ENCODE peak calls at places on chromosomes 16 and 17, in four cellular contexts. M is caudate nucleus, O is cardiac muscle cell, X is endodermal cell. T is an unnamed sample.

GRCh38 chr17:42155614-42156045 is 841 bp upstream of the RAB5C start:
- DNase-seq in X (peak), M (no peak), O (no peak), T (no peak)

GRCh38 chr16:51184702-51185433 is 33.8 kb upstream of the SALL1 start:
- DNase-seq in O (no peak), X (no peak), M (no peak), T (no peak)

GRCh38 chr17:10200016-10200415 is 1.6 kb upstream of the GAS7 start:
- DNase-seq in M (no peak), X (no peak), O (no peak), T (no peak)

GRCh38 chr17:64164592-64165285 is 34.8 kb upstream of the ERN1 start:
- DNase-seq in X (no peak), O (no peak), M (no peak), T (no peak)

GRCh38 chr16:80372341-80372740 is 168.5 kb upstream of the DYNLRB2 start:
- DNase-seq in M (no peak), O (no peak), X (no peak), T (no peak)

GRCh38 chr16:24980077-24980793 is 34.9 kb downstream of the ARHGAP17 start:
- DNase-seq in O (no peak), X (peak), M (no peak), T (peak)

GRCh38 chr17:81579821-81580321 is 27.7 kb upstream of the FAAP100 start:
- DNase-seq in O (peak), M (no peak), X (no peak), T (no peak)

GRCh38 chr17:72039490-72039889 is 81.3 kb upstream of the SOX9 start:
- DNase-seq in O (peak), M (no peak), X (no peak), T (no peak)

GRCh38 chr17:12790806-12791148 is 1.5 kb downstream of the ARHGAP44 start:
- DNase-seq in M (no peak), X (no peak), O (no peak), T (no peak)

T was measured in PC-3.